ENCODE peak calls at places on chromosomes 4 and X, in seven cellular contexts. B, S, O, R, Y, Q and D are unnamed samples.

GRCh38 chr4:40254961-40255721 is 58.3 kb downstream of the RHOH start:
- DNase-seq in O (peak), Y (peak), R (no peak), S (no peak), B (no peak), Q (peak), D (no peak)

GRCh38 chrX:65528705-65529340 is 5.8 kb downstream of the LAS1L start:
- DNase-seq in B (peak), Y (no peak), Q (peak), O (peak), R (peak), S (peak), D (peak)

GRCh38 chr4:62399242-62399641 is 1199.1 kb downstream of the ADGRL3 start:
- DNase-seq in B (no peak), S (no peak), R (no peak), Y (no peak), Q (peak), O (no peak), D (no peak)

GRCh38 chr4:114780205-114780604 is 181.6 kb downstream of the UGT8 start:
- DNase-seq in Y (no peak), S (peak), Q (peak), R (peak), O (peak), B (no peak), D (peak)

GRCh38 chr4:15327311-15328298 is 100.2 kb upstream of the C1QTNF7 start:
- DNase-seq in R (peak), B (no peak), Q (peak), O (peak), Y (peak), S (no peak), D (no peak)

GRCh38 chr4:172826866-172827265 is 341.7 kb upstream of the GALNT7 start:
- DNase-seq in B (no peak), Q (no peak), Y (no peak), R (peak), S (no peak), O (no peak), D (no peak)

GRCh38 chr4:84804126-84804525 is 162.4 kb downstream of the WDFY3 start:
- DNase-seq in Q (peak), B (no peak), O (peak), R (no peak), S (no peak), Y (no peak), D (no peak)

GRCh38 chr4:86977621-86978184 is 42.9 kb downstream of the AFF1 start:
- DNase-seq in S (no peak), Y (no peak), R (no peak), B (no peak), O (peak), Q (peak), D (no peak)

GRCh38 chr4:20639346-20639745 is 60.9 kb upstream of the PACRGL start:
- DNase-seq in B (no peak), Q (no peak), O (no peak), R (no peak), S (no peak), Y (no peak), D (no peak)

GRCh38 chrX:33970028-33970932 is 161.8 kb downstream of the FAM47A start:
- DNase-seq in Q (no peak), O (no peak), R (no peak), B (no peak), Y (no peak), S (no peak), D (no peak)

GRCh38 chr4:24625091-24625490 is 40.7 kb upstream of the DHX15 start:
- DNase-seq in Y (no peak), R (no peak), B (no peak), S (no peak), Q (no peak), O (no peak), D (no peak)

GRCh38 chr4:1983846-1984405 is 24.8 kb downstream of the NELFA start:
- DNase-seq in Q (no peak), O (no peak), R (no peak), Y (no peak), B (no peak), S (no peak), D (no peak)

GRCh38 chr4:69532886-69533506 is 37.3 kb upstream of the UGT2B4 start:
- DNase-seq in O (no peak), B (no peak), Y (no peak), Q (no peak), R (no peak), S (no peak), D (no peak)

GRCh38 chr4:6751611-6752485 is 30.7 kb upstream of the KIAA0232 start:
- DNase-seq in B (no peak), Q (peak), O (peak), Y (no peak), R (peak), S (no peak), D (no peak)

GRCh38 chr4:185283723-185284122 is 74.3 kb downstream of the SNX25 start:
- DNase-seq in Y (no peak), R (no peak), O (peak), S (no peak), Q (no peak), B (no peak), D (no peak)

GRCh38 chrX:10121787-10122186 is 35.0 kb upstream of the CLCN4 start:
- DNase-seq in Q (no peak), O (no peak), S (no peak), Y (no peak), B (no peak), R (no peak), D (no peak)

GRCh38 chr4:144403903-144404302 is 242.1 kb upstream of the HHIP start:
- DNase-seq in S (no peak), Q (no peak), O (no peak), B (no peak), Y (no peak), R (no peak), D (no peak)

GRCh38 chr4:158996669-158997074 is 106.2 kb upstream of the RAPGEF2 start:
- DNase-seq in O (peak), R (peak), Y (no peak), B (no peak), S (no peak), Q (peak), D (no peak)

GRCh38 chr4:169059294-169060201 is 49.5 kb upstream of the CBR4 start:
- DNase-seq in R (no peak), Y (no peak), Q (peak), B (no peak), S (no peak), O (no peak), D (no peak)

GRCh38 chrX:17629011-17629410 is 108.3 kb upstream of the SCML1 start:
- DNase-seq in B (no peak), R (no peak), O (no peak), Q (no peak), Y (no peak), S (no peak), D (no peak)

GRCh38 chrX:116272328-116272727 is 101.8 kb downstream of the AGTR2 start:
- DNase-seq in Y (no peak), S (no peak), R (peak), O (peak), Q (peak), B (no peak), D (no peak)

GRCh38 chr4:39976945-39977488 is 694 bp downstream of the PDS5A start:
- DNase-seq in B (no peak), Q (peak), R (peak), S (peak), O (no peak), Y (no peak), D (peak)

GRCh38 chrX:16603822-16604221 is 46.1 kb upstream of the S100G start:
- DNase-seq in Q (no peak), B (no peak), Y (no peak), S (no peak), R (no peak), O (no peak), D (no peak)

GRCh38 chr4:8315343-8316250 is 46.0 kb downstream of the HTRA3 start:
- DNase-seq in B (no peak), S (peak), R (peak), Y (no peak), O (peak), Q (peak), D (peak)

GRCh38 chrX:73828080-73828720 is 265.2 kb downstream of the CHIC1 start:
- DNase-seq in B (no peak), Y (no peak), Q (no peak), O (no peak), S (no peak), R (no peak), D (no peak)
- H3K27ac ChIP-seq in B (no peak), Y (no peak), Q (no peak), O (no peak), S (no peak), R (no peak), D (no peak)

GRCh38 chrX:81082649-81083048 is 119.1 kb downstream of the HMGN5 start:
- DNase-seq in R (peak), S (no peak), B (no peak), O (no peak), Q (no peak), Y (no peak), D (no peak)
- H2BK5ac ChIP-seq in R (no peak), S (no peak), B (no peak), O (no peak), Q (no peak), Y (no peak), D (no peak)

DNA sequence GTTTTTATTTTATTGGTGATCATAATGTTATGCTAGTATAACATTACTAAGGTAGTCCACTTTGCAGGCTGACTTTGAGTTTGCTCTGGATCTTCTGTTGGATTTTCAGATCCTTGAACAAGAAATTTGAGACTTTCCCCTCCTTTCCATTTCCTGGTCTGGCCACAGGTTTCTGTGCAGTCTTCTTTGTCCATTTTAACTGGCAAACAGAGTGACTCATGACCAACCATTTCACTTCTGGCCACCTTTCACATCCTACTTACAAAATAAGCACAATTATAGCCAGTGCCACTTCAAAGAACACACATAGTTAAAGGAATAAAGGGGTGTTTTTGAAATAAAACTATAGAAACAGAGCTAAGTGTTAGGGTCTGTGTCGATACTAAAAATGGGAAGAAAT is 8.4 kb downstream of the ANK2 start:
- DNase-seq in Q (peak), O (no peak), S (no peak), Y (no peak), B (no peak), R (no peak), D (no peak)
- H3K27ac ChIP-seq in Q (peak), O (no peak), S (no peak), Y (no peak), B (no peak), R (no peak), D (no peak)

DNA sequence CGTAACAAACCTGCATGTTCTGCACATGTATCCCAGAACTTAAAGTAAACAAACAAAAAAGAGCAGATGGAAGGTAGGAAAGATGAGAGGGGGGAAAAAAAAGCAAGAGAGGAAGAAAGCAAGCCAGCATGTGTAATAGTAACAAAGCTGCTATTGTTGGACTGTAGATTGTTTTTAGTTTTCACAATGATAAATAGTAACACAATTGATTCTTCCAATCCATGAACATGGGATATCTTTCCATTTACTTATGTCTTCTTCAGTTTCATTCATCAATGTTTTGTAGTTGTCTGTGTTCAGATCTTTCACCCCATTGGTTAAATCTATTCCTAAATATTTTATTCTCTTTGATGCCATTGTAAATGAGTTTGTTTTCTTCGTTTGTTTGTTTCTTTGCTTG is 85.0 kb upstream of the TBC1D9 start:
- DNase-seq in Q (no peak), O (no peak), B (no peak), R (no peak), Y (no peak), S (no peak), D (no peak)
- H2BK5ac ChIP-seq in Q (no peak), O (no peak), B (no peak), R (no peak), Y (no peak), S (no peak), D (no peak)